ENCODE peak calls at places on chromosome 13, in six cellular contexts. B is IMR-90, E is neuronal stem cell, F is trophoblast cell, M is H9, N is H1. K is an unnamed sample.

GRCh38 chr13:33285420-33286124 is at the start of gene STARD13:
- DNase-seq in B (peak; percentile 98), E (peak; percentile 78), F (peak; percentile 98), M (peak; percentile 95), N (peak; percentile 89), K (peak; percentile 98)

GRCh38 chr13:111437856-111438547 is 117.6 kb downstream of the TEX29 start:
- DNase-seq in B (no peak), E (no peak), F (no peak), M (no peak), N (no peak), K (no peak)

GRCh38 chr13:31320946-31321345 is 121.2 kb downstream of the B3GLCT start:
- DNase-seq in B (no peak), E (no peak), F (no peak), M (no peak), N (no peak), K (no peak)

GRCh38 chr13:46850214-46850613 is 46.6 kb downstream of the HTR2A start:
- DNase-seq in B (no peak), E (no peak), F (no peak), M (no peak), N (no peak), K (peak; percentile 49)

GRCh38 chr13:104779311-104779710 is 1713.1 kb upstream of the SLC10A2 start:
- DNase-seq in B (peak; percentile 64), E (peak; percentile 4), F (no peak), M (peak; percentile 50), N (no peak), K (peak; percentile 28)

GRCh38 chr13:110137677-110138008 is 169.3 kb downstream of the COL4A1 start:
- DNase-seq in B (no peak), E (no peak), F (no peak), M (no peak), N (no peak), K (no peak)

GRCh38 chr13:59368652-59369051 is 795.1 kb downstream of the DIAPH3 start:
- DNase-seq in B (no peak), E (no peak), F (no peak), M (no peak), N (no peak), K (no peak)

GRCh38 chr13:104318121-104318520 is 1251.9 kb upstream of the SLC10A2 start:
- DNase-seq in B (peak; percentile 49), E (no peak), F (no peak), M (no peak), N (no peak), K (peak; percentile 41)

GRCh38 chr13:35690546-35690945 is 214.1 kb upstream of the MAB21L1 start:
- DNase-seq in B (peak; percentile 41), E (no peak), F (no peak), M (no peak), N (no peak), K (no peak)

GRCh38 chr13:41716236-41716635 is 244.7 kb downstream of the VWA8 start:
- DNase-seq in B (no peak), E (no peak), F (no peak), M (no peak), N (no peak), K (no peak)

GRCh38 chr13:72023895-72024294 is 156.9 kb upstream of the DACH1 start:
- DNase-seq in B (no peak), E (no peak), F (no peak), M (no peak), N (no peak), K (no peak)

GRCh38 chr13:112250788-112251445 is 125.2 kb upstream of the SPACA7 start:
- DNase-seq in B (no peak), E (no peak), F (no peak), M (no peak), N (peak; percentile 27), K (no peak)

GRCh38 chr13:27020415-27020814 is 151.2 kb downstream of the USP12 start:
- DNase-seq in B (no peak), E (no peak), F (no peak), M (peak; percentile 14), N (peak; percentile 11), K (no peak)

GRCh38 chr13:79085021-79085420 is 321.0 kb downstream of the RBM26 start:
- DNase-seq in B (no peak), E (no peak), F (no peak), M (no peak), N (no peak), K (no peak)

GRCh38 chr13:23455401-23456185 is 22.1 kb upstream of the SACS start:
- DNase-seq in B (no peak), E (no peak), F (no peak), M (no peak), N (no peak), K (no peak)

GRCh38 chr13:112052213-112052612 is 14.7 kb upstream of the SOX1 start:
- DNase-seq in B (no peak), E (no peak), F (no peak), M (no peak), N (peak; percentile 32), K (no peak)

GRCh38 chr13:105410602-105411001 is 1124.9 kb downstream of the EFNB2 start:
- DNase-seq in B (peak; percentile 12), E (peak; percentile 26), F (peak; percentile 60), M (peak; percentile 71), N (peak; percentile 92), K (peak; percentile 9)

GRCh38 chr13:97432232-97432916 is 1.6 kb upstream of the RAP2A start:
- DNase-seq in B (no peak), E (no peak), F (no peak), M (no peak), N (no peak), K (no peak)

GRCh38 chr13:38223093-38223492 is 126.6 kb upstream of the UFM1 start:
- DNase-seq in B (peak; percentile 1), E (peak; percentile 38), F (no peak), M (no peak), N (no peak), K (peak; percentile 31)

GRCh38 chr13:28327761-28328607 is 166.9 kb downstream of the FLT1 start:
- DNase-seq in B (peak; percentile 50), E (no peak), F (no peak), M (no peak), N (no peak), K (no peak)

GRCh38 chr13:25493930-25494707 is 122.3 kb downstream of the ATP8A2 start:
- DNase-seq in B (no peak), E (no peak), F (no peak), M (peak; percentile 52), N (no peak), K (no peak)

GRCh38 chr13:97259787-97260641 is 37.9 kb downstream of the MBNL2 start:
- DNase-seq in B (peak; percentile 84), E (no peak), F (peak; percentile 57), M (no peak), N (no peak), K (peak; percentile 93)

GRCh38 chr13:60312851-60313505 is 84.0 kb upstream of the TDRD3 start:
- DNase-seq in B (no peak), E (no peak), F (no peak), M (no peak), N (no peak), K (no peak)

GRCh38 chr13:47175172-47175806 is 278.4 kb upstream of the HTR2A start:
- DNase-seq in B (peak; percentile 95), E (no peak), F (no peak), M (no peak), N (no peak), K (peak; percentile 94)

GRCh38 chr13:83449666-83450395 is 432.4 kb downstream of the SLITRK1 start:
- DNase-seq in B (peak; percentile 62), E (no peak), F (peak; percentile 29), M (no peak), N (no peak), K (no peak)

GRCh38 chr13:49046534-49046933 is 70.8 kb downstream of the FNDC3A start:
- DNase-seq in B (peak; percentile 29), E (no peak), F (no peak), M (no peak), N (no peak), K (no peak)

DNA sequence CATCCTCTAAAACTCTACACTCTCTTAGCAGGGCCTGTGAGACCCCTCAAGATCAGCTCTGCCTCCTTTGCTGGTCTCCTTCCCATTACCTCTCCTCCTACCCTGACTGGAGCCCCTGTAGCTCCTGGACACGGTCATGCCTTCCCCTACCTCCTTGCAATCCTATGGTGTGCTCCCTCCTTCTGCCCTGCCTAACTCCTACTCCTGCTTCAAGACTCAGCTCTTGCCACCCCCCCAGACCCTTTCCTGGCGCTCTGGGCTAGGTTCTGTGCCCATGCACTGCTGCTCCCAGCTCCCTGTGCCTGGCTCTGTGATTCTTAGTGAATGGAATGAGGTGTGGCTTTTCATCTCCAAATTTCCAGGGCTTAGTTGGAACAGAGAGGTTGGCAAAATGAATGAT is 28.0 kb upstream of the TPTE2 start:
- DNase-seq in B (no peak), E (no peak), F (no peak), M (no peak), N (no peak), K (no peak)
- H4K91ac ChIP-seq in B (no peak overlapping the region), E (no peak overlapping the region), F (no peak overlapping the region), M (no peak overlapping the region), N (no peak overlapping the region), K (no peak overlapping the region)

GRCh38 chr13:44293908-44294735 is 79.5 kb upstream of the SERP2 start:
- DNase-seq in B (peak; percentile 72), E (no peak), F (no peak), M (no peak), N (no peak), K (peak; percentile 83)
- H3K27ac ChIP-seq in B (peak overlapping the region; percentile 75), E (no peak overlapping the region), F (no peak overlapping the region), M (no peak overlapping the region), N (no peak overlapping the region), K (no peak overlapping the region)

GRCh38 chr13:42973581-42973980 is 18.5 kb downstream of the EPSTI1 start:
- DNase-seq in B (no peak), E (no peak), F (no peak), M (no peak), N (no peak), K (no peak)

GRCh38 chr13:42968906-42969305 is 23.1 kb downstream of the EPSTI1 start:
- DNase-seq in B (no peak), E (no peak), F (peak; percentile 91), M (peak; percentile 77), N (peak; percentile 67), K (no peak)

GRCh38 chr13:42971670-42972355 is 20.2 kb downstream of the EPSTI1 start:
- DNase-seq in B (peak; percentile 26), E (no peak), F (peak; percentile 30), M (no peak), N (no peak), K (peak; percentile 27)

GRCh38 chr13:42969558-42970172 is 22.4 kb downstream of the EPSTI1 start:
- DNase-seq in B (peak; percentile 69), E (peak; percentile 76), F (peak; percentile 68), M (peak; percentile 82), N (peak; percentile 93), K (peak; percentile 66)

GRCh38 chr13:42970824-42971669 is 21.0 kb downstream of the EPSTI1 start:
- DNase-seq in B (peak; percentile 43), E (peak; percentile 47), F (peak; percentile 27), M (peak; percentile 48), N (peak; percentile 58), K (peak; percentile 51)
- H3K18ac ChIP-seq in B (no peak overlapping the region), E (no peak overlapping the region), F (peak overlapping the region; percentile 30), M (no peak overlapping the region), N (no peak overlapping the region), K (no peak overlapping the region)

DNA sequence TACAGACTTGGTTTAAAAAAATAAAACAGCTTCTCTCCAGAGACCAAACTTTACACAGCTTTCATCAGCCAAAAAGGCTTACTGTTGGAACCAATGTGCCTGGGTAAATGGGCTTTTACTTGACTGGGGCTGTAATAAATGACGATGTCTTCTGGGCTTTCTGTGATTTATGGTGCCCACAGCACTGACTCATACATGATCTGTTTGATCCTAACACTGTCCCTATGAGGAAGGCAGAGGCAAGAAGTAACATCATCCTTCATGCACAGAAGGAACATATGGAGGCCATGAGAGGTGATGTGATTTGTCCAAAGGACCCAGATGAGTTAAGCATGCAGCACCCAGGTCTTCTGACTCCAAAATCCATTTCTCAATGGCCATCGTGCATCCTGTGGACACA is 77.4 kb downstream of the DOCK9 start:
- DNase-seq in B (no peak), E (no peak), F (no peak), M (no peak), N (no peak), K (peak; percentile 30)
- H4K91ac ChIP-seq in B (no peak overlapping the region), E (no peak overlapping the region), F (no peak overlapping the region), M (no peak overlapping the region), N (no peak overlapping the region), K (no peak overlapping the region)